ENCODE peak calls at places on chromosomes 4 and X, in four cellular contexts. One of them, this sample, is unnamed. For H3K36me3 and H3K27me3, the result is how much of the 10 kb centered on the place peaks cover.

GRCh38 chrX:24282381-24283121 is 31.3 kb downstream of the SUPT20HL2 start:
- DNase-seq in HepG2: no peak
- DNase-seq in psoas muscle: no peak
- DNase-seq in CD4-positive, CD25-positive, alpha-beta regulatory T cell: no peak
- DNase-seq in this sample: peak

GRCh38 chr4:112923514-112923913 is 125.9 kb upstream of the ANK2 start:
- DNase-seq in CD4-positive, CD25-positive, alpha-beta regulatory T cell: no peak
- DNase-seq in psoas muscle: no peak
- DNase-seq in HepG2: no peak
- DNase-seq in this sample: no peak

GRCh38 chr4:163495900-163496299 is 1.4 kb downstream of the TMA16 start:
- DNase-seq in HepG2: no peak
- DNase-seq in psoas muscle: no peak
- DNase-seq in CD4-positive, CD25-positive, alpha-beta regulatory T cell: peak
- DNase-seq in this sample: no peak

GRCh38 chr4:6591305-6591704 is 16.3 kb downstream of the MAN2B2 start:
- DNase-seq in psoas muscle: no peak
- DNase-seq in CD4-positive, CD25-positive, alpha-beta regulatory T cell: no peak
- DNase-seq in HepG2: no peak
- DNase-seq in this sample: no peak

GRCh38 chr4:45399116-45399515 is 672.8 kb upstream of the GNPDA2 start:
- DNase-seq in CD4-positive, CD25-positive, alpha-beta regulatory T cell: no peak
- DNase-seq in psoas muscle: no peak
- DNase-seq in HepG2: no peak
- DNase-seq in this sample: no peak

GRCh38 chr4:145452447-145453162 is 29.0 kb upstream of the SMAD1 start:
- DNase-seq in CD4-positive, CD25-positive, alpha-beta regulatory T cell: no peak
- DNase-seq in psoas muscle: no peak
- DNase-seq in HepG2: no peak
- DNase-seq in this sample: no peak

GRCh38 chr4:119118397-119118796 is 17.2 kb upstream of the MYOZ2 start:
- DNase-seq in HepG2: no peak
- DNase-seq in CD4-positive, CD25-positive, alpha-beta regulatory T cell: no peak
- DNase-seq in psoas muscle: no peak
- DNase-seq in this sample: no peak

GRCh38 chr4:79476196-79476595 is 68.2 kb upstream of the GK2 start:
- DNase-seq in psoas muscle: peak
- DNase-seq in CD4-positive, CD25-positive, alpha-beta regulatory T cell: no peak
- DNase-seq in HepG2: no peak
- DNase-seq in this sample: peak

GRCh38 chrX:17456526-17456925 is 81.5 kb downstream of the NHS start:
- DNase-seq in psoas muscle: no peak
- DNase-seq in HepG2: no peak
- DNase-seq in CD4-positive, CD25-positive, alpha-beta regulatory T cell: no peak
- DNase-seq in this sample: no peak

GRCh38 chr4:22487333-22487732 is 28.5 kb downstream of the ADGRA3 start:
- DNase-seq in psoas muscle: no peak
- DNase-seq in HepG2: peak
- DNase-seq in CD4-positive, CD25-positive, alpha-beta regulatory T cell: no peak
- DNase-seq in this sample: no peak

GRCh38 chr4:137892134-137892533 is 350.0 kb downstream of the SLC7A11 start:
- DNase-seq in CD4-positive, CD25-positive, alpha-beta regulatory T cell: no peak
- DNase-seq in HepG2: no peak
- DNase-seq in psoas muscle: no peak
- DNase-seq in this sample: no peak

GRCh38 chr4:174575436-174575835 is 53.1 kb upstream of the HPGD start:
- DNase-seq in HepG2: no peak
- DNase-seq in CD4-positive, CD25-positive, alpha-beta regulatory T cell: no peak
- DNase-seq in psoas muscle: no peak
- DNase-seq in this sample: no peak

GRCh38 chr4:102388636-102389035 is 43.4 kb upstream of the SLC39A8 start:
- DNase-seq in CD4-positive, CD25-positive, alpha-beta regulatory T cell: no peak
- DNase-seq in HepG2: no peak
- DNase-seq in psoas muscle: no peak
- DNase-seq in this sample: no peak

GRCh38 chr4:42750091-42750490 is 93.2 kb upstream of the ATP8A1 start:
- DNase-seq in psoas muscle: no peak
- DNase-seq in CD4-positive, CD25-positive, alpha-beta regulatory T cell: peak
- DNase-seq in HepG2: no peak
- DNase-seq in this sample: no peak

GRCh38 chrX:9728271-9728670 is 37.4 kb downstream of the GPR143 start:
- DNase-seq in psoas muscle: no peak
- DNase-seq in HepG2: no peak
- DNase-seq in CD4-positive, CD25-positive, alpha-beta regulatory T cell: no peak
- DNase-seq in this sample: no peak

GRCh38 chrX:107827852-107828251 is 2.2 kb downstream of the MID2 start:
- DNase-seq in HepG2: no peak
- DNase-seq in psoas muscle: no peak
- DNase-seq in CD4-positive, CD25-positive, alpha-beta regulatory T cell: no peak
- DNase-seq in this sample: no peak

GRCh38 chrX:40971736-40972135 is 113.5 kb upstream of the USP9X start:
- DNase-seq in HepG2: no peak
- DNase-seq in CD4-positive, CD25-positive, alpha-beta regulatory T cell: no peak
- DNase-seq in psoas muscle: no peak
- DNase-seq in this sample: no peak

GRCh38 chr4:20084488-20084887 is 167.2 kb upstream of the SLIT2 start:
- DNase-seq in psoas muscle: no peak
- DNase-seq in CD4-positive, CD25-positive, alpha-beta regulatory T cell: peak
- DNase-seq in HepG2: no peak
- DNase-seq in this sample: no peak

GRCh38 chr4:176320976-176321361 is 1.2 kb downstream of the SPCS3 start:
- DNase-seq in CD4-positive, CD25-positive, alpha-beta regulatory T cell: no peak
- DNase-seq in HepG2: no peak
- DNase-seq in psoas muscle: no peak
- DNase-seq in this sample: no peak

GRCh38 chr4:175776217-175776616 is 35.8 kb downstream of the GPM6A start:
- DNase-seq in HepG2: no peak
- DNase-seq in psoas muscle: no peak
- DNase-seq in CD4-positive, CD25-positive, alpha-beta regulatory T cell: no peak
- DNase-seq in this sample: no peak

GRCh38 chr4:108834787-108835384 is 72.0 kb upstream of the ETNPPL start:
- DNase-seq in CD4-positive, CD25-positive, alpha-beta regulatory T cell: peak
- DNase-seq in HepG2: peak
- DNase-seq in psoas muscle: no peak
- DNase-seq in this sample: no peak

GRCh38 chrX:44903107-44903506 is 30.1 kb downstream of the KDM6A start:
- DNase-seq in HepG2: peak
- DNase-seq in CD4-positive, CD25-positive, alpha-beta regulatory T cell: peak
- DNase-seq in psoas muscle: no peak
- DNase-seq in this sample: peak

GRCh38 chr4:165207016-165207430 is 338 bp upstream of the KLHL2 start:
- DNase-seq in psoas muscle: no peak
- DNase-seq in HepG2: no peak
- DNase-seq in CD4-positive, CD25-positive, alpha-beta regulatory T cell: peak
- DNase-seq in this sample: no peak

GRCh38 chr4:126172126-126172525 is 857.4 kb downstream of the FAT4 start:
- DNase-seq in psoas muscle: no peak
- DNase-seq in CD4-positive, CD25-positive, alpha-beta regulatory T cell: no peak
- DNase-seq in HepG2: no peak
- DNase-seq in this sample: no peak

GRCh38 chrX:21946925-21947641 is 6.6 kb downstream of the SMS start:
- DNase-seq in CD4-positive, CD25-positive, alpha-beta regulatory T cell: peak
- DNase-seq in HepG2: no peak
- DNase-seq in psoas muscle: no peak
- DNase-seq in this sample: peak

GRCh38 chr4:4200624-4201023 is 26.1 kb downstream of the OTOP1 start:
- DNase-seq in CD4-positive, CD25-positive, alpha-beta regulatory T cell: no peak
- DNase-seq in psoas muscle: no peak
- DNase-seq in HepG2: no peak
- DNase-seq in this sample: no peak

GRCh38 chr4:3531306-3531886 is 826 bp downstream of the LRPAP1 start:
- DNase-seq in CD4-positive, CD25-positive, alpha-beta regulatory T cell: no peak
- DNase-seq in psoas muscle: no peak
- DNase-seq in HepG2: no peak
- DNase-seq in this sample: no peak

GRCh38 chrX:3598046-3598605 is 115.3 kb downstream of the PRKX start:
- DNase-seq in HepG2: no peak
- DNase-seq in psoas muscle: no peak
- DNase-seq in CD4-positive, CD25-positive, alpha-beta regulatory T cell: no peak
- DNase-seq in this sample: no peak

GRCh38 chr4:185660340-185660739 is 125.0 kb upstream of the PDLIM3 start:
- DNase-seq in psoas muscle: no peak
- DNase-seq in HepG2: no peak
- DNase-seq in CD4-positive, CD25-positive, alpha-beta regulatory T cell: no peak
- DNase-seq in this sample: no peak

GRCh38 chrX:45172890-45173289 is 27.8 kb downstream of the DIPK2B start:
- DNase-seq in psoas muscle: no peak
- DNase-seq in CD4-positive, CD25-positive, alpha-beta regulatory T cell: no peak
- DNase-seq in HepG2: peak
- DNase-seq in this sample: peak

GRCh38 chr4:99856166-99856565 is 38.1 kb downstream of the LAMTOR3 start:
- DNase-seq in psoas muscle: no peak
- DNase-seq in HepG2: no peak
- DNase-seq in CD4-positive, CD25-positive, alpha-beta regulatory T cell: peak
- DNase-seq in this sample: no peak

GRCh38 chr4:100059467-100059866 is 109.4 kb upstream of the H2AZ1 start:
- DNase-seq in CD4-positive, CD25-positive, alpha-beta regulatory T cell: no peak
- DNase-seq in HepG2: no peak
- DNase-seq in psoas muscle: no peak
- DNase-seq in this sample: no peak

GRCh38 chr4:53480909-53481308 is 103.5 kb downstream of the FIP1L1 start:
- DNase-seq in HepG2: no peak
- DNase-seq in psoas muscle: no peak
- DNase-seq in CD4-positive, CD25-positive, alpha-beta regulatory T cell: no peak
- DNase-seq in this sample: no peak

DNA sequence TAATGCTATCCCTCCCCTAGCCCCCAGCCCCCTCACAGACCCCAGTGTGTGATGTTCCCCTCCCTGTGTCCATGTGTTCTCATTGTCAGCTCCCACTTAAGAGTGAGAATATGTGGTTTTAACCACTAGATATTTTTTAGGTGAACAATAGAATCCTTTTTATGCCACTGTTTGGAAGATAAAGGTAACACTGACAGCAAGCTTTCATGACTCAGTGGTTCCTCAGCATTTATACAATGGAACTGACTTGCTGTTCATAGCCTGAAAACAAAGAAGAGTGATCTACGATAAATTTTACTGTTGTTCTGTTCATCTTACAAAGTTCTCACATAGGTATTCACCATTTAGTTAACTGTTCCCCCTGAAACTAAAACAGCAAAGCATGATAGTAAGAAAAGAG is 147.8 kb downstream of the ARHGAP10 start:
- DNase-seq in CD4-positive, CD25-positive, alpha-beta regulatory T cell: no peak
- DNase-seq in HepG2: no peak
- DNase-seq in psoas muscle: no peak
- DNase-seq in this sample: no peak
- H3K36me3 ChIP-seq in CD4-positive, CD25-positive, alpha-beta regulatory T cell: under half
- H3K36me3 ChIP-seq in HepG2: under half
- H3K36me3 ChIP-seq in psoas muscle: under half
- H3K36me3 ChIP-seq in this sample: under half

DNA sequence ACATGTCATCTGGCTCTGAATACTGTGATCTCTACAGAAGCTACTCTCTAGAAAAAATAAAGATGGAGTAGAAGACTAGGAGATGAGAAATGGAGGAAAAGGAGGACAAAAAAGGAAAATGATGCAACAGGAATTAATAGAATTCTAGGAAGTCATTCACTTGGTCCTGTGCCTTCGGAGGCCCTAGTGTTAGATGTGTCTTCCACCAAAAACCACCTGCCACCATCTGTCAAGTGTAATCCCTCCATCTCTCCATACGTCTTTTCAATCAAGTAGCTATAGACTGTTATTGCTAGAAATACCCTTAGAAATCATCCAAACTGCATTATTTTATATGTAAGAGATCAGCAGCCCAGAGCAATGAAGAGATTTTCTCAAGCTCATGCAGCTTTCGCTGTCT is 2.9 kb upstream of the RAB41 start:
- DNase-seq in CD4-positive, CD25-positive, alpha-beta regulatory T cell: no peak
- DNase-seq in psoas muscle: no peak
- DNase-seq in HepG2: no peak
- DNase-seq in this sample: no peak
- H3K27me3 ChIP-seq in CD4-positive, CD25-positive, alpha-beta regulatory T cell: under half
- H3K27me3 ChIP-seq in psoas muscle: under half
- H3K27me3 ChIP-seq in HepG2: under half
- H3K27me3 ChIP-seq in this sample: under half

GRCh38 chr4:143531773-143532491 is 18.4 kb downstream of the SMARCA5 start:
- DNase-seq in CD4-positive, CD25-positive, alpha-beta regulatory T cell: no peak
- DNase-seq in psoas muscle: no peak
- DNase-seq in HepG2: no peak
- DNase-seq in this sample: no peak

GRCh38 chr4:143531368-143531767 is 17.9 kb downstream of the SMARCA5 start:
- DNase-seq in psoas muscle: no peak
- DNase-seq in CD4-positive, CD25-positive, alpha-beta regulatory T cell: peak
- DNase-seq in HepG2: peak
- DNase-seq in this sample: no peak
- H3K36me3 ChIP-seq in psoas muscle: under half
- H3K36me3 ChIP-seq in CD4-positive, CD25-positive, alpha-beta regulatory T cell: half or more
- H3K36me3 ChIP-seq in HepG2: half or more
- H3K36me3 ChIP-seq in this sample: half or more

GRCh38 chrX:36159254-36159653 is 239.7 kb downstream of the CFAP47 start:
- DNase-seq in psoas muscle: no peak
- DNase-seq in HepG2: no peak
- DNase-seq in CD4-positive, CD25-positive, alpha-beta regulatory T cell: no peak
- DNase-seq in this sample: no peak
- H3K27me3 ChIP-seq in psoas muscle: under half
- H3K27me3 ChIP-seq in HepG2: under half
- H3K27me3 ChIP-seq in CD4-positive, CD25-positive, alpha-beta regulatory T cell: under half
- H3K27me3 ChIP-seq in this sample: under half

DNA sequence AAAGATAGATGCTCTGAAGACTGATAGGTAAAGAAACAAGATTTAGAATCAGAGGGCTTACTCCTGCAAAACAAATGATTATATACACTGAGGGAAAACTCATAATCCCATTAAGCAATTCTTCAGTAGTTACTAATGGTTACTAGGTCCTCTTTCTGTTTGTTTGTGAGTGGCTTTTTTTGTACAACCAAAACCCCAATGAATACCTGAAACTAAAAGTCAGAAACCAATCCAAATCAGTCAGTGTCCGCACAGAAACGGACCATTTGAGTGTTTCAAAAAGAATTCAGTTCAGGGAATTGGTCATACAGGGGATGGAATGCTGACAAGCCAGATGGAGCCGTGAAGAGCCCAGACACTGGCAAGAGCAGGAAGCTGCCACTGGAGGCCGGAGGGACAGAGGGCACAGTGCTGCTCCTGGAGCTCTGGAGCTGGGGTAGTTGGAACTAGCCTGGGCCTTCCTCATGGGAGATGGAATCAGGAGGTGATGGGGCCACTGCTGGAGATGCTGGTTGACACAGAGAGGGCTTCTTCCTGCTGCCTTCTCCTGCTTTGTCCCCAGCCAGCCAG is 31.9 kb downstream of the SETD7 start:
- DNase-seq in CD4-positive, CD25-positive, alpha-beta regulatory T cell: no peak
- DNase-seq in psoas muscle: no peak
- DNase-seq in HepG2: no peak
- DNase-seq in this sample: no peak
- H3K36me3 ChIP-seq in CD4-positive, CD25-positive, alpha-beta regulatory T cell: half or more
- H3K36me3 ChIP-seq in psoas muscle: under half
- H3K36me3 ChIP-seq in HepG2: under half
- H3K36me3 ChIP-seq in this sample: under half

GRCh38 chr4:54643172-54643571 is 14.6 kb upstream of the KIT start:
- DNase-seq in CD4-positive, CD25-positive, alpha-beta regulatory T cell: no peak
- DNase-seq in HepG2: no peak
- DNase-seq in psoas muscle: no peak
- DNase-seq in this sample: no peak
- H3K27me3 ChIP-seq in CD4-positive, CD25-positive, alpha-beta regulatory T cell: under half
- H3K27me3 ChIP-seq in HepG2: under half
- H3K27me3 ChIP-seq in psoas muscle: under half
- H3K27me3 ChIP-seq in this sample: under half

This sample was measured in MG63.